ENCODE peak calls at places on chromosome 13, in eight cellular contexts. M is HAP-1, T is Peyer's patch, L is left lung, Q is IMR-90, J is H1, V is upper lobe of right lung, H is Caco-2. G is an unnamed sample.

GRCh38 chr13:45481688-45482087 is 16.9 kb downstream of the COG3 start:
- DNase-seq in V (no peak), J (no peak), M (no peak), L (no peak), T (no peak), H (no peak), Q (no peak), G (no peak)

GRCh38 chr13:96632536-96633320 is 361.5 kb downstream of the OXGR1 start:
- DNase-seq in V (no peak), T (no peak), M (no peak), H (no peak), J (no peak), Q (no peak), L (no peak), G (no peak)

GRCh38 chr13:29594310-29594709 is 1.2 kb downstream of the SLC7A1 start:
- DNase-seq in Q (peak; percentile 91), J (no peak), T (peak; percentile 69), M (peak; percentile 56), L (no peak), V (no peak), H (peak; percentile 78), G (no peak)

GRCh38 chr13:68895696-68896095 is 1211.9 kb upstream of the ATXN8OS start:
- DNase-seq in L (no peak), J (no peak), M (no peak), V (no peak), Q (no peak), H (no peak), T (no peak), G (no peak)

GRCh38 chr13:28548872-28549271 is 53.9 kb upstream of the FLT1 start:
- DNase-seq in Q (no peak), M (no peak), V (no peak), J (no peak), H (no peak), T (no peak), L (no peak), G (no peak)

GRCh38 chr13:33518442-33518841 is 232.9 kb upstream of the STARD13 start:
- DNase-seq in H (no peak), T (no peak), V (no peak), M (peak; percentile 15), Q (no peak), L (no peak), J (no peak), G (no peak)

GRCh38 chr13:97226788-97227627 is 4.9 kb downstream of the MBNL2 start:
- DNase-seq in J (no peak), Q (no peak), V (no peak), M (peak; percentile 64), L (no peak), T (peak; percentile 59), H (no peak), G (no peak)

GRCh38 chr13:55999709-56000108 is 1141.0 kb upstream of the PRR20A start:
- DNase-seq in L (no peak), T (no peak), H (no peak), V (no peak), Q (no peak), M (no peak), J (no peak), G (no peak)

GRCh38 chr13:97695684-97696083 is 257.8 kb upstream of the IPO5 start:
- DNase-seq in M (no peak), H (no peak), Q (no peak), L (no peak), T (no peak), V (no peak), J (no peak), G (no peak)

GRCh38 chr13:111661052-111661451 is 340.6 kb downstream of the TEX29 start:
- DNase-seq in T (no peak), H (no peak), L (no peak), M (no peak), J (peak; percentile 23), V (no peak), Q (no peak), G (no peak)

GRCh38 chr13:50589651-50590054 is 253.8 kb downstream of the DLEU7 start:
- DNase-seq in Q (peak; percentile 85), L (no peak), T (no peak), V (no peak), J (no peak), M (no peak), H (no peak), G (no peak)

GRCh38 chr13:100535401-100536135 is 53.0 kb downstream of the GGACT start:
- DNase-seq in Q (no peak), J (peak; percentile 31), M (no peak), V (no peak), L (no peak), T (no peak), H (no peak), G (no peak)

GRCh38 chr13:75787249-75787940 is 151.3 kb downstream of the LMO7 start:
- DNase-seq in V (no peak), J (no peak), H (no peak), Q (peak; percentile 79), L (no peak), T (no peak), M (no peak), G (no peak)

GRCh38 chr13:75779393-75779792 is 143.3 kb downstream of the LMO7 start:
- DNase-seq in M (no peak), Q (no peak), L (no peak), V (no peak), J (no peak), H (no peak), T (no peak), G (no peak)

GRCh38 chr13:75788494-75788991 is 152.4 kb downstream of the LMO7 start:
- DNase-seq in Q (peak; percentile 96), H (no peak), V (no peak), T (peak; percentile 75), L (peak; percentile 57), M (no peak), J (no peak), G (no peak)

GRCh38 chr13:75785130-75785529 is 149.0 kb downstream of the LMO7 start:
- DNase-seq in V (no peak), L (no peak), J (no peak), T (no peak), Q (peak; percentile 54), H (no peak), M (no peak), G (no peak)

GRCh38 chr13:75783906-75784485 is 147.9 kb downstream of the LMO7 start:
- DNase-seq in M (no peak), T (no peak), Q (no peak), V (no peak), H (no peak), L (no peak), J (no peak), G (no peak)
- H3K9me3 ChIP-seq in M (no peaks in the 10 kb centered on the region), T (peaks cover 4% of the 10 kb centered on the region), Q (peaks cover 3% of the 10 kb centered on the region), V (no peaks in the 10 kb centered on the region), H (peaks cover 6% of the 10 kb centered on the region), L (no peaks in the 10 kb centered on the region), J (peaks cover 3% of the 10 kb centered on the region), G (peaks cover 6% of the 10 kb centered on the region)

GRCh38 chr13:22828081-22828480 is 352.7 kb upstream of the SGCG start:
- DNase-seq in L (no peak), T (no peak), J (no peak), V (no peak), Q (peak; percentile 2), M (no peak), H (no peak), G (no peak)
- H3K9me3 ChIP-seq in L (no peaks in the 10 kb centered on the region), T (no peaks in the 10 kb centered on the region), J (no peaks in the 10 kb centered on the region), V (no peaks in the 10 kb centered on the region), Q (no peaks in the 10 kb centered on the region), M (no peaks in the 10 kb centered on the region), H (no peaks in the 10 kb centered on the region), G (no peaks in the 10 kb centered on the region)

GRCh38 chr13:40875048-40875447 is 85.6 kb downstream of the SLC25A15 start:
- DNase-seq in Q (no peak), L (no peak), H (no peak), V (no peak), M (no peak), T (no peak), J (no peak), G (no peak)

GRCh38 chr13:40876020-40876738 is 86.8 kb downstream of the SLC25A15 start:
- DNase-seq in Q (no peak), L (no peak), V (no peak), T (no peak), M (no peak), H (no peak), J (no peak), G (no peak)

GRCh38 chr13:40875583-40875982 is 86.2 kb downstream of the SLC25A15 start:
- DNase-seq in Q (no peak), L (no peak), H (no peak), V (no peak), J (no peak), T (no peak), M (no peak), G (no peak)

GRCh38 chr13:40878321-40878720 is 88.9 kb downstream of the SLC25A15 start:
- DNase-seq in M (no peak), T (no peak), J (no peak), L (no peak), Q (peak; percentile 7), V (no peak), H (no peak), G (no peak)

DNA sequence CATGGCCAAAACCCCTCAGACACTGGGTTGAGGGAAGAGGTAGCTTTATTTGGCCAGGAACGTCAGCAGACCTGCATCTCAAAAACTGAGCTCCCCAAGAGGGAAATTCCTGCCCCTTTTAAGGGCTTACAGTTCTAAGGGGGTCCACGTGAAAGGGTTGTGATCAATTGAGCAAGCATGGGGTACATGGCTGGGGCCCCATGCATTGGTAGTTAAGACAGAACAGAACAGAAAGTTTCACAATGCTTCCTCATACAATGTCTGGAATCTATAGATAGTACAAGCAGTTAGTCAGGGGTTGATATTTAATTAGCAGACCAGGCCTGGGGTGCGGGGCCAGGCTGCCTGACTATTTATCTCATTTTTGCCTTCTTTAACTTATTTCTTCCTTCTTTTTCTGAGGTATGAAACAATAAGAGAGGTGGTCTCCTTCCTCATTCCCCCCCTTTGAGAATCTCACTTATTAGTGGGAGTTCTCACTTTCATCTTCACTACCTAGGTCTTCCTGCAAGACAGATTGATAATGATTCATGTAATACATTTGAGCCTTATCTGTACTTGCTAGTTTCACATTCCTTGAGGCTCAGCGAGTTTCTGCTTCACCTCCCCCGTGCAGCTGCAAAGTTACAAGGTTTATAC is 84.8 kb downstream of the SLC25A15 start:
- DNase-seq in T (no peak), V (no peak), H (no peak), M (no peak), Q (no peak), J (no peak), L (no peak), G (no peak)
- H3K9me3 ChIP-seq in T (peaks cover 44% of the 10 kb centered on the region), V (peaks cover 17% of the 10 kb centered on the region), H (peaks cover 39% of the 10 kb centered on the region), M (no peaks in the 10 kb centered on the region), Q (peaks cover 33% of the 10 kb centered on the region), J (peaks cover 32% of the 10 kb centered on the region), L (no peaks in the 10 kb centered on the region), G (peaks cover 58% of the 10 kb centered on the region)

GRCh38 chr13:52067237-52067636 is 42.7 kb downstream of the UTP14C start:
- DNase-seq in M (no peak), H (no peak), T (no peak), V (no peak), J (no peak), L (no peak), Q (no peak), G (no peak)

DNA sequence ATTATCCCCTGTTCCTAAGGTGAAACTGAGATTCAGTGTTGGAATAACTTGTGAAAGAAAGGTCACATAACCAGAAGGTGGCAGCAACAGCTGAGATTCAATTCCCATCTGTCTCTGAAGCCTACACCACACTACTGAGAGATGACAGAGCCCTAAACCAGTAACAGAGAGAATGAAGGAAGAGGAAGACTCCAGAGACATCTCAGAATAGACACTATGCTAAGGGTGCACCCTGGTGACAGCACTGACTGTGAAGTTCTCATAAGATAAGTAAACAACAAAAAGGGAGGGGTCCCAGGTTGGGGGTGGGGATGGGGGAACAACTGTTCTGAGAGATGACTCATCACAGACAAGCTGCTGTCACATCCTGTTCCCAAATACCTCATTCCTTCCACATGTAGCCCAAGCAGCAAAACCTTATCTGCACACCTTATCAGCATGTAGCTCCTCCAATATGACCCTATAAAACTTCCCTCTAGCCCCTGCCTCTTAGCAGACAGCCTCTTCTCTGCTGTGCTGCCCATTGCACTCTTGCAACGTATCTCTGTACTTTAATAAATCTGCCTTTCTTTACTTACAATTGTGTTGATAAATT is 46.5 kb downstream of the UTP14C start:
- DNase-seq in H (no peak), V (no peak), L (no peak), T (no peak), Q (peak; percentile 32), J (no peak), M (no peak), G (no peak)
- H3K9me3 ChIP-seq in H (peaks cover 64% of the 10 kb centered on the region), V (peaks cover 13% of the 10 kb centered on the region), L (peaks cover 6% of the 10 kb centered on the region), T (peaks cover 15% of the 10 kb centered on the region), Q (peaks cover 15% of the 10 kb centered on the region), J (peaks cover 29% of the 10 kb centered on the region), M (no peaks in the 10 kb centered on the region), G (peaks cover 17% of the 10 kb centered on the region)